ENCODE peak calls at places on chromosomes 2 and 18, in ten cellular contexts. One of them, this sample, is unnamed.

GRCh38 chr2:241956521-241957110 is 87.1 kb downstream of the RTP5 start:
- DNase-seq in HFFc6: no peak
- DNase-seq in right lobe of liver: no peak
- DNase-seq in endodermal cell: no peak
- DNase-seq in tibial nerve: no peak
- DNase-seq in GM20000: no peak
- DNase-seq in Calu3: no peak
- DNase-seq in kidney: no peak
- DNase-seq in heart left ventricle: no peak
- DNase-seq in glutamatergic neuron: no peak
- DNase-seq in this sample: no peak

GRCh38 chr2:177243476-177243875 is 21.1 kb downstream of the NFE2L2 start:
- DNase-seq in kidney: no peak
- DNase-seq in HFFc6: no peak
- DNase-seq in glutamatergic neuron: no peak
- DNase-seq in endodermal cell: no peak
- DNase-seq in tibial nerve: no peak
- DNase-seq in Calu3: no peak
- DNase-seq in GM20000: no peak
- DNase-seq in heart left ventricle: no peak
- DNase-seq in right lobe of liver: no peak
- DNase-seq in this sample: no peak

GRCh38 chr2:134718095-134718955 is 475 bp downstream of the TMEM163 start:
- DNase-seq in heart left ventricle: no peak
- DNase-seq in Calu3: peak; percentile 31
- DNase-seq in right lobe of liver: peak; percentile 41
- DNase-seq in glutamatergic neuron: peak; percentile 57
- DNase-seq in GM20000: peak; percentile 70
- DNase-seq in tibial nerve: no peak
- DNase-seq in endodermal cell: peak; percentile 79
- DNase-seq in HFFc6: no peak
- DNase-seq in kidney: peak; percentile 80
- DNase-seq in this sample: no peak

GRCh38 chr2:174965992-174966789 is 39.0 kb downstream of the CHN1 start:
- DNase-seq in HFFc6: no peak
- DNase-seq in heart left ventricle: no peak
- DNase-seq in Calu3: no peak
- DNase-seq in GM20000: no peak
- DNase-seq in glutamatergic neuron: no peak
- DNase-seq in tibial nerve: no peak
- DNase-seq in kidney: no peak
- DNase-seq in endodermal cell: no peak
- DNase-seq in right lobe of liver: no peak
- DNase-seq in this sample: no peak

GRCh38 chr2:124289615-124290014 is 264.5 kb downstream of the CNTNAP5 start:
- DNase-seq in HFFc6: no peak
- DNase-seq in right lobe of liver: no peak
- DNase-seq in Calu3: no peak
- DNase-seq in endodermal cell: no peak
- DNase-seq in kidney: no peak
- DNase-seq in heart left ventricle: no peak
- DNase-seq in GM20000: no peak
- DNase-seq in glutamatergic neuron: no peak
- DNase-seq in tibial nerve: no peak
- DNase-seq in this sample: no peak

GRCh38 chr2:38268001-38268400 is 109.1 kb downstream of the ATL2 start:
- DNase-seq in HFFc6: no peak
- DNase-seq in kidney: no peak
- DNase-seq in glutamatergic neuron: no peak
- DNase-seq in GM20000: no peak
- DNase-seq in endodermal cell: no peak
- DNase-seq in heart left ventricle: no peak
- DNase-seq in Calu3: no peak
- DNase-seq in right lobe of liver: no peak
- DNase-seq in tibial nerve: no peak
- DNase-seq in this sample: no peak

GRCh38 chr2:201100497-201100896 is 15.5 kb upstream of the CFLAR start:
- DNase-seq in heart left ventricle: no peak
- DNase-seq in endodermal cell: no peak
- DNase-seq in right lobe of liver: no peak
- DNase-seq in GM20000: no peak
- DNase-seq in tibial nerve: no peak
- DNase-seq in HFFc6: no peak
- DNase-seq in kidney: no peak
- DNase-seq in Calu3: no peak
- DNase-seq in glutamatergic neuron: no peak
- DNase-seq in this sample: no peak

GRCh38 chr2:215843579-215843978 is 169.8 kb downstream of the MREG start:
- DNase-seq in endodermal cell: no peak
- DNase-seq in Calu3: no peak
- DNase-seq in right lobe of liver: no peak
- DNase-seq in HFFc6: peak; percentile 87
- DNase-seq in tibial nerve: peak; percentile 15
- DNase-seq in kidney: no peak
- DNase-seq in heart left ventricle: peak; percentile 40
- DNase-seq in GM20000: no peak
- DNase-seq in glutamatergic neuron: no peak
- DNase-seq in this sample: peak; percentile 60

GRCh38 chr2:235495373-235496238 is 1.8 kb downstream of the AGAP1 start:
- DNase-seq in Calu3: no peak
- DNase-seq in kidney: no peak
- DNase-seq in heart left ventricle: no peak
- DNase-seq in tibial nerve: no peak
- DNase-seq in glutamatergic neuron: no peak
- DNase-seq in right lobe of liver: no peak
- DNase-seq in HFFc6: no peak
- DNase-seq in GM20000: peak; percentile 25
- DNase-seq in endodermal cell: peak; percentile 50
- DNase-seq in this sample: no peak

GRCh38 chr2:150486539-150487484 is 655 bp downstream of the RND3 start:
- DNase-seq in endodermal cell: peak; percentile 77
- DNase-seq in GM20000: peak; percentile 24
- DNase-seq in right lobe of liver: peak; percentile 27
- DNase-seq in glutamatergic neuron: peak; percentile 43
- DNase-seq in kidney: peak; percentile 73
- DNase-seq in HFFc6: peak; percentile 33
- DNase-seq in Calu3: no peak
- DNase-seq in heart left ventricle: no peak
- DNase-seq in tibial nerve: peak; percentile 18
- DNase-seq in this sample: no peak

GRCh38 chr2:167017021-167017420 is 128.7 kb downstream of the XIRP2 start:
- DNase-seq in GM20000: no peak
- DNase-seq in glutamatergic neuron: no peak
- DNase-seq in kidney: no peak
- DNase-seq in right lobe of liver: no peak
- DNase-seq in heart left ventricle: no peak
- DNase-seq in endodermal cell: no peak
- DNase-seq in tibial nerve: no peak
- DNase-seq in Calu3: no peak
- DNase-seq in HFFc6: no peak
- DNase-seq in this sample: no peak

GRCh38 chr18:10926565-10927194 is 222.7 kb downstream of the PIEZO2 start:
- DNase-seq in glutamatergic neuron: no peak
- DNase-seq in right lobe of liver: peak; percentile 43
- DNase-seq in GM20000: peak; percentile 42
- DNase-seq in Calu3: peak; percentile 29
- DNase-seq in tibial nerve: no peak
- DNase-seq in kidney: no peak
- DNase-seq in endodermal cell: no peak
- DNase-seq in heart left ventricle: no peak
- DNase-seq in HFFc6: peak; percentile 46
- DNase-seq in this sample: no peak

GRCh38 chr2:100242891-100243670 is 79.2 kb downstream of the LONRF2 start:
- DNase-seq in right lobe of liver: peak; percentile 72
- DNase-seq in kidney: no peak
- DNase-seq in glutamatergic neuron: peak; percentile 91
- DNase-seq in GM20000: peak; percentile 65
- DNase-seq in endodermal cell: peak; percentile 95
- DNase-seq in heart left ventricle: peak; percentile 73
- DNase-seq in HFFc6: peak; percentile 46
- DNase-seq in tibial nerve: no peak
- DNase-seq in Calu3: peak; percentile 75
- DNase-seq in this sample: no peak

GRCh38 chr2:72956050-72956395 is 38.7 kb downstream of the EMX1 start:
- DNase-seq in tibial nerve: no peak
- DNase-seq in Calu3: no peak
- DNase-seq in GM20000: no peak
- DNase-seq in endodermal cell: no peak
- DNase-seq in heart left ventricle: no peak
- DNase-seq in kidney: peak; percentile 37
- DNase-seq in glutamatergic neuron: no peak
- DNase-seq in HFFc6: no peak
- DNase-seq in right lobe of liver: no peak
- DNase-seq in this sample: no peak

GRCh38 chr2:7037340-7038333 is 120.4 kb downstream of the RNF144A start:
- DNase-seq in HFFc6: no peak
- DNase-seq in kidney: peak; percentile 85
- DNase-seq in heart left ventricle: peak; percentile 53
- DNase-seq in glutamatergic neuron: peak; percentile 86
- DNase-seq in right lobe of liver: peak; percentile 68
- DNase-seq in endodermal cell: peak; percentile 92
- DNase-seq in tibial nerve: peak; percentile 45
- DNase-seq in Calu3: peak; percentile 72
- DNase-seq in GM20000: peak; percentile 71
- DNase-seq in this sample: no peak

GRCh38 chr2:160427629-160428424 is 65.8 kb downstream of the RBMS1 start:
- DNase-seq in right lobe of liver: no peak
- DNase-seq in heart left ventricle: no peak
- DNase-seq in endodermal cell: no peak
- DNase-seq in tibial nerve: no peak
- DNase-seq in HFFc6: peak; percentile 47
- DNase-seq in kidney: no peak
- DNase-seq in GM20000: no peak
- DNase-seq in glutamatergic neuron: no peak
- DNase-seq in Calu3: no peak
- DNase-seq in this sample: no peak

GRCh38 chr2:179932786-179933185 is 71.4 kb upstream of the ZNF385B start:
- DNase-seq in right lobe of liver: no peak
- DNase-seq in endodermal cell: no peak
- DNase-seq in kidney: no peak
- DNase-seq in glutamatergic neuron: no peak
- DNase-seq in Calu3: no peak
- DNase-seq in HFFc6: no peak
- DNase-seq in GM20000: no peak
- DNase-seq in heart left ventricle: peak; percentile 63
- DNase-seq in tibial nerve: no peak
- DNase-seq in this sample: no peak

GRCh38 chr2:99485411-99485810 is 4.4 kb downstream of the REV1 start:
- DNase-seq in glutamatergic neuron: no peak
- DNase-seq in kidney: no peak
- DNase-seq in HFFc6: no peak
- DNase-seq in endodermal cell: no peak
- DNase-seq in tibial nerve: no peak
- DNase-seq in Calu3: no peak
- DNase-seq in heart left ventricle: no peak
- DNase-seq in GM20000: no peak
- DNase-seq in right lobe of liver: no peak
- DNase-seq in this sample: no peak

GRCh38 chr2:233350708-233351107 is 3.6 kb upstream of the DGKD start:
- DNase-seq in kidney: no peak
- DNase-seq in Calu3: peak; percentile 64
- DNase-seq in endodermal cell: no peak
- DNase-seq in tibial nerve: no peak
- DNase-seq in HFFc6: peak; percentile 96
- DNase-seq in glutamatergic neuron: no peak
- DNase-seq in GM20000: no peak
- DNase-seq in right lobe of liver: no peak
- DNase-seq in heart left ventricle: no peak
- DNase-seq in this sample: peak; percentile 37
- TF ChIP-seq CTCF in kidney: no peak
- TF ChIP-seq CTCF in Calu3: no peak
- TF ChIP-seq CTCF in endodermal cell: no peak
- TF ChIP-seq CTCF in tibial nerve: no peak
- TF ChIP-seq CTCF in HFFc6: peak; percentile 53
- TF ChIP-seq CTCF in glutamatergic neuron: no peak
- TF ChIP-seq CTCF in GM20000: no peak
- TF ChIP-seq CTCF in right lobe of liver: no peak
- TF ChIP-seq CTCF in heart left ventricle: no peak
- TF ChIP-seq CTCF in this sample: no peak

DNA sequence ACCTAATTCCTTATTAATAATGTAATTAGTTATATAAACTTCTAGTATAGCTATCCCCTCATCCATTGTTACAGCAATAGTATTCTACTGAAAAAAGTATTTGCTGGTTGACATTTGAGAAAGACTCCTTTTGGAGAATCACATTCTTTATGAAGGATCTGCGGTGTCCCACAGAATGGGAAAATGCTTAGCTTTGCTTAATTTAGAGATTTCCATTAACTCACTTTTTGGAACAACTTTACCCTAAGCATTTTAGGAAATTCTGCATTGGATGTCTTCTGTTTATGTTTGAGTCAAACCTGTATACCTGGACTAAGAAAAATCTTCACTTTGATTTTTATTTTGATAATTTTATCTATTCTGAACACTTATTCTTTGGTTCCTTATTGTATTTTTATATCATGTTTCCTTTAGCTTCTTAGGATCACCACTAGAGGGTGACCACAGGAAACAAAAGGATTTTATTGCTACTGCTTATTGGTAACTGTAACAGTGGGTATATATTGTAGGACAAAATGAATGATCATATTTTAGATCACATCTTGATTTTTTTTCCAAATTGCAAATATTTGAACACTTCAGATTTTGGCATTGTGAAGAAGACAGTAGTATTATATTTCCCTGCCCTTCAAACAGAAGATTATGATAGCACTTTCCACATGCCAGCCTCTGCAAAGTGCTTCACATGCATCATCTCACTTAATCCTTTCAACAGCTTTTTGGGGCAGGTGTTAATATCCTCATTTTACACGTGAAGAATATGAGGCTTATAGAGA is 79.6 kb downstream of the MIB1 start:
- DNase-seq in endodermal cell: no peak
- DNase-seq in glutamatergic neuron: no peak
- DNase-seq in heart left ventricle: no peak
- DNase-seq in right lobe of liver: no peak
- DNase-seq in tibial nerve: no peak
- DNase-seq in HFFc6: peak; percentile 16
- DNase-seq in GM20000: peak; percentile 6
- DNase-seq in Calu3: no peak
- DNase-seq in kidney: no peak
- DNase-seq in this sample: no peak
- TF ChIP-seq CTCF in endodermal cell: peak; percentile 82
- TF ChIP-seq CTCF in glutamatergic neuron: peak; percentile 67
- TF ChIP-seq CTCF in heart left ventricle: peak; percentile 43
- TF ChIP-seq CTCF in right lobe of liver: peak; percentile 69
- TF ChIP-seq CTCF in tibial nerve: peak; percentile 41
- TF ChIP-seq CTCF in HFFc6: peak; percentile 81
- TF ChIP-seq CTCF in GM20000: peak; percentile 13
- TF ChIP-seq CTCF in Calu3: peak; percentile 51
- TF ChIP-seq CTCF in kidney: no peak
- TF ChIP-seq CTCF in this sample: peak; percentile 27

GRCh38 chr18:54043484-54044256 is 180.8 kb downstream of the MBD2 start:
- DNase-seq in right lobe of liver: no peak
- DNase-seq in endodermal cell: no peak
- DNase-seq in HFFc6: no peak
- DNase-seq in tibial nerve: no peak
- DNase-seq in Calu3: no peak
- DNase-seq in glutamatergic neuron: no peak
- DNase-seq in heart left ventricle: no peak
- DNase-seq in GM20000: no peak
- DNase-seq in kidney: no peak
- DNase-seq in this sample: no peak
- TF ChIP-seq CTCF in right lobe of liver: no peak
- TF ChIP-seq CTCF in endodermal cell: no peak
- TF ChIP-seq CTCF in HFFc6: no peak
- TF ChIP-seq CTCF in tibial nerve: no peak
- TF ChIP-seq CTCF in Calu3: no peak
- TF ChIP-seq CTCF in glutamatergic neuron: no peak
- TF ChIP-seq CTCF in heart left ventricle: no peak
- TF ChIP-seq CTCF in GM20000: no peak
- TF ChIP-seq CTCF in kidney: no peak
- TF ChIP-seq CTCF in this sample: peak; percentile 20

GRCh38 chr2:10022464-10022863 is 20.9 kb upstream of the KLF11 start:
- DNase-seq in endodermal cell: no peak
- DNase-seq in Calu3: no peak
- DNase-seq in HFFc6: no peak
- DNase-seq in kidney: peak; percentile 29
- DNase-seq in heart left ventricle: peak; percentile 20
- DNase-seq in right lobe of liver: peak; percentile 3
- DNase-seq in glutamatergic neuron: no peak
- DNase-seq in tibial nerve: no peak
- DNase-seq in GM20000: no peak
- DNase-seq in this sample: no peak
- TF ChIP-seq CTCF in endodermal cell: no peak
- TF ChIP-seq CTCF in Calu3: no peak
- TF ChIP-seq CTCF in HFFc6: no peak
- TF ChIP-seq CTCF in kidney: no peak
- TF ChIP-seq CTCF in heart left ventricle: no peak
- TF ChIP-seq CTCF in right lobe of liver: no peak
- TF ChIP-seq CTCF in glutamatergic neuron: no peak
- TF ChIP-seq CTCF in tibial nerve: no peak
- TF ChIP-seq CTCF in GM20000: no peak
- TF ChIP-seq CTCF in this sample: no peak